ENCODE peak calls at places on chromosome 16, in nine cellular contexts. One of them, this sample, is unnamed.

GRCh38 chr16:77468831-77469230 is 34.0 kb upstream of the ADAMTS18 start:
- DNase-seq in tibial artery: no peak
- DNase-seq in body of pancreas: no peak
- DNase-seq in lower lobe of right lung: no peak
- DNase-seq in small intestine: no peak
- DNase-seq in ovary: no peak
- DNase-seq in dorsolateral prefrontal cortex: no peak
- DNase-seq in GM23248: no peak
- DNase-seq in IMR-90: no peak
- DNase-seq in this sample: peak

GRCh38 chr16:82231021-82231787 is 61.2 kb upstream of the MPHOSPH6 start:
- DNase-seq in tibial artery: no peak
- DNase-seq in body of pancreas: peak
- DNase-seq in lower lobe of right lung: no peak
- DNase-seq in small intestine: peak
- DNase-seq in ovary: no peak
- DNase-seq in dorsolateral prefrontal cortex: no peak
- DNase-seq in GM23248: no peak
- DNase-seq in IMR-90: no peak
- DNase-seq in this sample: no peak

GRCh38 chr16:88298882-88299745 is 83.6 kb upstream of the ZNF469 start:
- DNase-seq in tibial artery: no peak
- DNase-seq in body of pancreas: no peak
- DNase-seq in lower lobe of right lung: peak
- DNase-seq in small intestine: no peak
- DNase-seq in ovary: no peak
- DNase-seq in dorsolateral prefrontal cortex: no peak
- DNase-seq in GM23248: peak
- DNase-seq in IMR-90: peak
- DNase-seq in this sample: no peak

GRCh38 chr16:24036614-24037013 is 200.8 kb downstream of the PRKCB start:
- DNase-seq in tibial artery: no peak
- DNase-seq in body of pancreas: peak
- DNase-seq in lower lobe of right lung: no peak
- DNase-seq in small intestine: peak
- DNase-seq in ovary: no peak
- DNase-seq in dorsolateral prefrontal cortex: no peak
- DNase-seq in GM23248: peak
- DNase-seq in IMR-90: peak
- DNase-seq in this sample: no peak

GRCh38 chr16:57038151-57038550 is 48.8 kb downstream of the NLRC5 start:
- DNase-seq in tibial artery: no peak
- DNase-seq in body of pancreas: no peak
- DNase-seq in lower lobe of right lung: no peak
- DNase-seq in small intestine: no peak
- DNase-seq in ovary: no peak
- DNase-seq in dorsolateral prefrontal cortex: no peak
- DNase-seq in GM23248: peak
- DNase-seq in IMR-90: peak
- DNase-seq in this sample: no peak

GRCh38 chr16:2079311-2079800 is 31.6 kb downstream of the TSC2 start:
- DNase-seq in tibial artery: no peak
- DNase-seq in body of pancreas: no peak
- DNase-seq in lower lobe of right lung: no peak
- DNase-seq in small intestine: no peak
- DNase-seq in ovary: no peak
- DNase-seq in dorsolateral prefrontal cortex: no peak
- DNase-seq in GM23248: no peak
- DNase-seq in IMR-90: no peak
- DNase-seq in this sample: no peak

GRCh38 chr16:86033971-86034370 is 135.0 kb downstream of the IRF8 start:
- DNase-seq in tibial artery: peak
- DNase-seq in body of pancreas: no peak
- DNase-seq in lower lobe of right lung: no peak
- DNase-seq in small intestine: no peak
- DNase-seq in ovary: no peak
- DNase-seq in dorsolateral prefrontal cortex: no peak
- DNase-seq in GM23248: no peak
- DNase-seq in IMR-90: no peak
- DNase-seq in this sample: no peak

GRCh38 chr16:88714420-88715302 is 8.4 kb downstream of the CTU2 start:
- DNase-seq in tibial artery: no peak
- DNase-seq in body of pancreas: no peak
- DNase-seq in lower lobe of right lung: no peak
- DNase-seq in small intestine: no peak
- DNase-seq in ovary: no peak
- DNase-seq in dorsolateral prefrontal cortex: no peak
- DNase-seq in GM23248: no peak
- DNase-seq in IMR-90: no peak
- DNase-seq in this sample: no peak

GRCh38 chr16:84833542-84834402 is 14.0 kb downstream of the CRISPLD2 start:
- DNase-seq in tibial artery: no peak
- DNase-seq in body of pancreas: no peak
- DNase-seq in lower lobe of right lung: no peak
- DNase-seq in small intestine: no peak
- DNase-seq in ovary: no peak
- DNase-seq in dorsolateral prefrontal cortex: no peak
- DNase-seq in GM23248: no peak
- DNase-seq in IMR-90: no peak
- DNase-seq in this sample: no peak

GRCh38 chr16:84834403-84834772 is 14.6 kb downstream of the CRISPLD2 start:
- DNase-seq in tibial artery: no peak
- DNase-seq in body of pancreas: no peak
- DNase-seq in lower lobe of right lung: no peak
- DNase-seq in small intestine: no peak
- DNase-seq in ovary: no peak
- DNase-seq in dorsolateral prefrontal cortex: no peak
- DNase-seq in GM23248: no peak
- DNase-seq in IMR-90: no peak
- DNase-seq in this sample: no peak

GRCh38 chr16:84830765-84831384 is 11.1 kb downstream of the CRISPLD2 start:
- DNase-seq in tibial artery: no peak
- DNase-seq in body of pancreas: no peak
- DNase-seq in lower lobe of right lung: no peak
- DNase-seq in small intestine: no peak
- DNase-seq in ovary: no peak
- DNase-seq in dorsolateral prefrontal cortex: no peak
- DNase-seq in GM23248: no peak
- DNase-seq in IMR-90: no peak
- DNase-seq in this sample: no peak

GRCh38 chr16:84832488-84833141 is 12.8 kb downstream of the CRISPLD2 start:
- DNase-seq in tibial artery: peak
- DNase-seq in body of pancreas: peak
- DNase-seq in lower lobe of right lung: peak
- DNase-seq in small intestine: no peak
- DNase-seq in ovary: peak
- DNase-seq in dorsolateral prefrontal cortex: no peak
- DNase-seq in GM23248: peak
- DNase-seq in IMR-90: peak
- DNase-seq in this sample: peak

DNA sequence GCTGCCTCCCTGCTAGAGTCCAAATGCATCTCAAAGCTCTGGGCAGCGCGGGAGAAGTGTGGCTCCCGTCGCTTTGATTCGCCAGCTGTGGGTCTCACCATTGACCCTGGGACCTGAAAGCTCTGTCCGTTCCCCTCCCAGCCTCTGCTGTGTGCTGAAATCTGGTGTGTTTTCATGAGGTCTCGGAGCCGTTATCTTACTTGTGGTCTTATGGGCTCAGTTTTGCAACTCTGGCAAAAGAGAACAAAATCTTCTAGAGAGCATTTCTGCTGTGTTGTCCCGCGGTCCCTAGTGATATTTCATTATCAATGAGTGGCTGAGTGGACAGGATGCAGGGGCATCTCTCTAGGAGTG is 13.3 kb downstream of the CRISPLD2 start:
- DNase-seq in tibial artery: no peak
- DNase-seq in body of pancreas: no peak
- DNase-seq in lower lobe of right lung: no peak
- DNase-seq in small intestine: no peak
- DNase-seq in ovary: no peak
- DNase-seq in dorsolateral prefrontal cortex: no peak
- DNase-seq in GM23248: no peak
- DNase-seq in IMR-90: no peak
- DNase-seq in this sample: no peak
- H3K27ac ChIP-seq in tibial artery: peak
- H3K27ac ChIP-seq in body of pancreas: no peak
- H3K27ac ChIP-seq in lower lobe of right lung: peak
- H3K27ac ChIP-seq in small intestine: no peak
- H3K27ac ChIP-seq in ovary: peak
- H3K27ac ChIP-seq in dorsolateral prefrontal cortex: peak
- H3K27ac ChIP-seq in GM23248: peak
- H3K27ac ChIP-seq in IMR-90: peak
- H3K27ac ChIP-seq in this sample: peak

DNA sequence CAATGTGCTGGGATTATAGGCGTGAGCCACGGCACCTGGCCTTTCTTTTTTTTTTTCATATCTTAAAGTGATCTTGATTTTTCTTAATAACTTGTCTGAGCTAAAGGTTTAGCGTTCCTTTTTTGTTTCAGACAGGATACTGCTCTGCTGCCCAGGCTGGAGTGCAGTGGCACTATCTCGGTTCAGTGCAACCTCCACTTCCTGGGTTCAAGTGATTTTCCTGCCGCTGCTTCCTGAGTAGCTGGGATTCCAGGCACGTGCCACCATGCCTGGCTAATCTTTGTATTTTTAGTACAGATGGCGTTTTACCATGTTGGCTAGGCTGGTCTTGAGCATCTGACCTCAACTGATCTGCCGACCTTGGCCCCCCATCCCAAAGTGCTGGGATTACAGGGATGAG is 4.0 kb downstream of the RUSF1 start:
- DNase-seq in tibial artery: no peak
- DNase-seq in body of pancreas: no peak
- DNase-seq in lower lobe of right lung: no peak
- DNase-seq in small intestine: no peak
- DNase-seq in ovary: no peak
- DNase-seq in dorsolateral prefrontal cortex: no peak
- DNase-seq in GM23248: no peak
- DNase-seq in IMR-90: no peak
- DNase-seq in this sample: no peak
- H3K27ac ChIP-seq in tibial artery: no peak
- H3K27ac ChIP-seq in body of pancreas: no peak
- H3K27ac ChIP-seq in lower lobe of right lung: peak
- H3K27ac ChIP-seq in small intestine: no peak
- H3K27ac ChIP-seq in ovary: no peak
- H3K27ac ChIP-seq in dorsolateral prefrontal cortex: no peak
- H3K27ac ChIP-seq in GM23248: no peak
- H3K27ac ChIP-seq in IMR-90: no peak
- H3K27ac ChIP-seq in this sample: peak

DNA sequence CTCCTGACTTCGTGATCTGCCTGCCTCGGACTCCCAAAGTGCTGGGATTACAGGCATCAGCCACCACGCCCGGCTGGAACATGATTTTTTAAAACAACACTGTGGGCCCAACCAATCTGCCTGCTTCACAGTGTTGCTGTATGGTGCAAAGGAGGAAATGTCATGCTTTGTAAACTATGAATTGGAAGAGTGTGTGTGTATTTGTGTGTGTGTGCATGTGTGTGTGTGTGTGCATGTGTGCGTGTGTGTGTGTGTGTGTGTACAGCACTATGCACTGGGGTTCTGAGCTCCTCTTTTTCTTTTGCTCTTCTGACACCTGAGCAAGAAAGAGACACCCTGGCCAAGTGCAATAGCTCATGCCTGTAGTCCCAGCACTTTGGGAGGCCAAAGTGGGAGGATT is 14.5 kb upstream of the CNOT1 start:
- DNase-seq in tibial artery: no peak
- DNase-seq in body of pancreas: no peak
- DNase-seq in lower lobe of right lung: no peak
- DNase-seq in small intestine: no peak
- DNase-seq in ovary: no peak
- DNase-seq in dorsolateral prefrontal cortex: no peak
- DNase-seq in GM23248: no peak
- DNase-seq in IMR-90: no peak
- DNase-seq in this sample: no peak
- H3K27ac ChIP-seq in tibial artery: no peak
- H3K27ac ChIP-seq in body of pancreas: no peak
- H3K27ac ChIP-seq in lower lobe of right lung: no peak
- H3K27ac ChIP-seq in small intestine: no peak
- H3K27ac ChIP-seq in ovary: no peak
- H3K27ac ChIP-seq in dorsolateral prefrontal cortex: no peak
- H3K27ac ChIP-seq in GM23248: no peak
- H3K27ac ChIP-seq in IMR-90: no peak
- H3K27ac ChIP-seq in this sample: no peak

GRCh38 chr16:4661661-4662060 is 31.7 kb upstream of the NUDT16L1 start:
- DNase-seq in tibial artery: no peak
- DNase-seq in body of pancreas: no peak
- DNase-seq in lower lobe of right lung: peak
- DNase-seq in small intestine: no peak
- DNase-seq in ovary: no peak
- DNase-seq in dorsolateral prefrontal cortex: no peak
- DNase-seq in GM23248: no peak
- DNase-seq in IMR-90: no peak
- DNase-seq in this sample: no peak

GRCh38 chr16:4666537-4667202 is 26.7 kb upstream of the NUDT16L1 start:
- DNase-seq in tibial artery: no peak
- DNase-seq in body of pancreas: no peak
- DNase-seq in lower lobe of right lung: no peak
- DNase-seq in small intestine: no peak
- DNase-seq in ovary: no peak
- DNase-seq in dorsolateral prefrontal cortex: no peak
- DNase-seq in GM23248: no peak
- DNase-seq in IMR-90: no peak
- DNase-seq in this sample: no peak

GRCh38 chr16:4663756-4664465 is 29.5 kb upstream of the NUDT16L1 start:
- DNase-seq in tibial artery: peak
- DNase-seq in body of pancreas: no peak
- DNase-seq in lower lobe of right lung: peak
- DNase-seq in small intestine: peak
- DNase-seq in ovary: no peak
- DNase-seq in dorsolateral prefrontal cortex: no peak
- DNase-seq in GM23248: no peak
- DNase-seq in IMR-90: no peak
- DNase-seq in this sample: peak

GRCh38 chr16:4667203-4667983 is 26.0 kb upstream of the NUDT16L1 start:
- DNase-seq in tibial artery: no peak
- DNase-seq in body of pancreas: no peak
- DNase-seq in lower lobe of right lung: no peak
- DNase-seq in small intestine: no peak
- DNase-seq in ovary: no peak
- DNase-seq in dorsolateral prefrontal cortex: no peak
- DNase-seq in GM23248: no peak
- DNase-seq in IMR-90: no peak
- DNase-seq in this sample: no peak

DNA sequence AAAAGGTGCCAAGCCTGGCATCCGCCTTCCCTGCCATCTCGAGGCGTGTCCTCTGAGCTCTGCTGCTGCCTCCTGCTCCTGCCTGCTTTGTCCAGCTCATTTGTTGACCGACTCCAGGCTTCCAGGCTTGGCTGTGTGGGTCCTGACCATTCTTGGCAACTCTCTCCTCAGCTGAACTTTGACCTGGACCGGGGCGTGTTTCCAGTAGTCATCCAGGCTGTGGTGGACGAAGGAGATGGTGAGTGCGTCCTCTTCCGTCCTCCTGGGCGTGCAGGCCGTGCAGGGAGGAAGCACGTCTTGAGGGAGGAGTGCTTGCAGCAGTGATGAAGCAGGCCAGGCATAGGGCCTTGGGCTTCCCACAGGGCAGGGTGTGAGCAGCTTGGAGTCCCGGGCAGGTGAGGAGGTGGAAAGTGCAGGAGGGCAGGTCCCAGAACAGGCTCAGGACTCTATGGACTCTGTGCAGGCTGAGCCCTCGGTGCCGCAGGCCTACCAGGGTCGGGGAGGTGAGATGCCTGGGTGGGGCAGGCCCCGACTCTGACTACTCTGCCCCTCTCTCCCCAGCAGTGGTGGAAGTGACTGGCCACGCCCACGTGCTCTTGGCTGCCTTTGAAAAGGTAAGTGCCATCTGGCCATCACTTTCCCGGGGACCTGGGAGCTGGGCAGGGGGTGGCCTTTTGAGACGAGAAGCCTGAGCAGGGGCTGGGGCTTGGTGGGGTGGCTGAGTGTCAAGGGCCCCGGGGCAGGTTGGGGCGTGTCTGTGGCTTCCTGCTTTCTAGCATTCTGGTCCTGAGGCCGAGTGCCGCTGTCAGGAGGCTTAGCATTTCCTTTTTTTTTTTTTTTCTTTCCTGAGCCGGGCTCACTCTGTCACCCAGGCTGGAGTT is 28.6 kb upstream of the NUDT16L1 start:
- DNase-seq in tibial artery: no peak
- DNase-seq in body of pancreas: no peak
- DNase-seq in lower lobe of right lung: peak
- DNase-seq in small intestine: peak
- DNase-seq in ovary: peak
- DNase-seq in dorsolateral prefrontal cortex: no peak
- DNase-seq in GM23248: no peak
- DNase-seq in IMR-90: no peak
- DNase-seq in this sample: peak
- H3K27ac ChIP-seq in tibial artery: no peak
- H3K27ac ChIP-seq in body of pancreas: no peak
- H3K27ac ChIP-seq in lower lobe of right lung: peak
- H3K27ac ChIP-seq in small intestine: peak
- H3K27ac ChIP-seq in ovary: no peak
- H3K27ac ChIP-seq in dorsolateral prefrontal cortex: peak
- H3K27ac ChIP-seq in GM23248: no peak
- H3K27ac ChIP-seq in IMR-90: no peak
- H3K27ac ChIP-seq in this sample: no peak

This sample was measured in heart left ventricle.